ENCODE peak calls at places on chromosomes 1 and 21, in four cellular contexts. G is AG04450, D is cardiac muscle cell, M is heart right ventricle. N is an unnamed sample.

GRCh38 chr1:54804471-54805132 is 3.5 kb upstream of the TTC22 start:
- DNase-seq in D (no peak), G (no peak), M (no peak), N (no peak)

GRCh38 chr21:31526040-31526439 is 133.5 kb upstream of the SOD1 start:
- DNase-seq in D (no peak), G (no peak), M (no peak), N (no peak)

GRCh38 chr1:8989821-8990220 is 36.4 kb downstream of the SLC2A7 start:
- DNase-seq in G (no peak), D (no peak), M (no peak), N (no peak)

GRCh38 chr1:89953929-89954328 is 41.0 kb upstream of the ZNF326 start:
- DNase-seq in M (no peak), D (no peak), G (no peak), N (no peak)

GRCh38 chr1:174242856-174243255 is 83.5 kb downstream of the RABGAP1L start:
- DNase-seq in D (no peak), G (no peak), M (no peak), N (no peak)

GRCh38 chr21:32423320-32423719 is 10.8 kb downstream of the EVA1C start:
- DNase-seq in M (no peak), D (peak; percentile 63), G (peak; percentile 76), N (no peak)

GRCh38 chr1:104406731-104407130 is 657.0 kb downstream of the AMY1C start:
- DNase-seq in D (no peak), M (no peak), G (no peak), N (no peak)

GRCh38 chr1:183970516-183971300 is 66.8 kb downstream of the COLGALT2 start:
- DNase-seq in M (no peak), G (no peak), D (no peak), N (no peak)

GRCh38 chr1:201568258-201568657 is 29.3 kb downstream of the NAV1 start:
- DNase-seq in M (no peak), D (no peak), G (no peak), N (no peak)

GRCh38 chr1:243818978-243819377 is 31.1 kb downstream of the AKT3 start:
- DNase-seq in G (no peak), M (peak; percentile 8), D (no peak), N (no peak)

GRCh38 chr1:168084396-168085231 is 52.1 kb downstream of the GPR161 start:
- DNase-seq in G (no peak), D (peak; percentile 69), M (peak; percentile 39), N (no peak)

GRCh38 chr1:2258122-2258812 is 30.1 kb downstream of the SKI start:
- DNase-seq in G (no peak), D (no peak), M (no peak), N (no peak)

GRCh38 chr1:2255047-2255419 is 26.9 kb downstream of the SKI start:
- DNase-seq in G (no peak), M (no peak), D (no peak), N (no peak)

GRCh38 chr1:2257245-2257627 is 29.1 kb downstream of the SKI start:
- DNase-seq in M (no peak), G (no peak), D (peak; percentile 36), N (no peak)

GRCh38 chr1:2255420-2256369 is 27.6 kb downstream of the SKI start:
- DNase-seq in D (peak; percentile 78), M (no peak), G (no peak), N (no peak)

GRCh38 chr1:2256430-2257244 is 28.5 kb downstream of the SKI start:
- DNase-seq in D (no peak), M (no peak), G (no peak), N (no peak)
- TF ChIP-seq CTCF in D (no peak), M (no peak), G (no peak), N (no peak)

GRCh38 chr1:223142269-223142668 is 779 bp downstream of the TLR5 start:
- DNase-seq in D (no peak), G (no peak), M (no peak), N (no peak)
- H3K4me3 ChIP-seq in D (peak overlapping the region; percentile 31), G (no peak overlapping the region), M (peak overlapping the region; percentile 75), N (peak overlapping the region; percentile 56)

GRCh38 chr1:18653375-18653774 is 22.7 kb downstream of the PAX7 start:
- DNase-seq in D (no peak), G (no peak), M (no peak), N (no peak)

GRCh38 chr1:18649713-18650370 is 19.2 kb downstream of the PAX7 start:
- DNase-seq in D (peak; percentile 54), G (no peak), M (no peak), N (no peak)

GRCh38 chr1:18653922-18654321 is 23.3 kb downstream of the PAX7 start:
- DNase-seq in M (no peak), G (no peak), D (no peak), N (no peak)

GRCh38 chr1:18652791-18653190 is 22.1 kb downstream of the PAX7 start:
- DNase-seq in G (no peak), M (no peak), D (no peak), N (no peak)

GRCh38 chr1:18651727-18652126 is 21.1 kb downstream of the PAX7 start:
- DNase-seq in M (no peak), G (no peak), D (no peak), N (no peak)
- H3K27me3 ChIP-seq in M (peaks cover 23% of the 10 kb centered on the region), G (peaks cover 51% of the 10 kb centered on the region), D (peaks cover 96% of the 10 kb centered on the region), N (peaks cover 62% of the 10 kb centered on the region)

GRCh38 chr1:209250970-209251636 is 332.4 kb upstream of the CAMK1G start:
- DNase-seq in M (no peak), G (no peak), D (no peak), N (no peak)
- TF ChIP-seq CTCF in M (no peak), G (no peak), D (no peak), N (no peak)

GRCh38 chr1:156117414-156118174 is 3.1 kb downstream of the LMNA start:
- DNase-seq in D (no peak), G (no peak), M (no peak), N (no peak)
- H3K4me3 ChIP-seq in D (no peak overlapping the region), G (peak overlapping the region; percentile 100), M (peak overlapping the region; percentile 91), N (peak overlapping the region; percentile 2)

GRCh38 chr1:178941849-178942248 is 71.0 kb upstream of the ANGPTL1 start:
- DNase-seq in G (no peak), M (no peak), D (no peak), N (no peak)

GRCh38 chr1:178941261-178941689 is 70.4 kb upstream of the ANGPTL1 start:
- DNase-seq in D (no peak), G (no peak), M (no peak), N (no peak)

GRCh38 chr1:178944729-178945128 is 73.9 kb upstream of the ANGPTL1 start:
- DNase-seq in D (no peak), G (no peak), M (no peak), N (no peak)

GRCh38 chr1:178940022-178940765 is 69.3 kb upstream of the ANGPTL1 start:
- DNase-seq in G (peak; percentile 46), M (no peak), D (peak; percentile 21), N (no peak)

DNA sequence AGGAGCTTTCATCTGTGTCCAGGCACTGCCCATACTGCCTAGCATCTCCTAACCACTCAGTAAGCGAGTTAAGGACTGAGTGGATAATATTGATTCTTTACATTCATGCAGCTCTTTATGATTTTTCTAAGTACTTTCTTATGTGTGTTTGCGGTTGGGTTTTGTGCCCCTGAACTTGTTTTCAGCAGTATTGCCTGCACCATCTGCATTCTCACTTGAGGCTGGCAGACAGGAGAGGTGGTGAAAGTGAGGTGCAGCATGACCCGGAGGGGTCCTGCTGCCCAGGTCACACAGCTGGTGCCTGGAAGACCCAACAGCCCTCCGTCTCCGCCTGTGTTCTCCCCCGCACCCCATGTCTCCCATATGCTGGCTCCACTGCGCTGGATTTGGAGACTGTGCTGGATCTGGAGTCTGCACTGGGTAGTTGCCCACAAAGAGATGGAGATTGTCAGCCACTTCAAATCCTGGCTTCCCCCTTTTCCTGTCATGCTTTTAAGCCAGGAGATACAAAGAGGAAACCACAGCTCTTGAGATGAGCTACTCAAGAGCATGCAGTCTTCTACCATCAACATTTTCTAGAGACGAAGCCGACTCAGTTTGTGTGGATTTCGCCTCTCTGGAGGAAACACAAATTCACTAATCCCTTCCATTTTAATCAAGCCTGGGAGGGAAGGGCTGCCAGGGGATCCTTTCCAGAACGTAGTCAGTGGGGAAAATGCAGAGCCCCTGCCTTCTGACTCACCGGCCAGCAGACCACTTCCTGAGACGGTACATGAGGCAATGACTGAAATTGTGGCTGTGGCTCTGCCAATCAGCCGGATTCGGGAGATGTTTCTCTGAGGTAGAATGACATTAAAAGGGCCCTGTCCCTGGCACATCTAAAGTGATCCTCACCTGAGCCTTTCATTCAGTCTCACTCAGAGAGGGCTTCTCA is 71.7 kb upstream of the ANGPTL1 start:
- DNase-seq in D (peak; percentile 71), G (no peak), M (no peak), N (no peak)
- H3K27me3 ChIP-seq in D (no peaks in the 10 kb centered on the region), G (no peaks in the 10 kb centered on the region), M (no peaks in the 10 kb centered on the region), N (peaks cover 2% of the 10 kb centered on the region)